ENCODE peak calls at places on chromosome 17, in eight cellular contexts. R, Z, B, X, O, H, N and G are unnamed samples.
A peak's percentile ranks its signal among the peaks of the same experiment; 100 is the strongest.

GRCh38 chr17:16171613-16172012 is 43.7 kb downstream of the NCOR1 start:
- DNase-seq in R (no peak), Z (no peak), B (no peak), X (no peak), O (peak; percentile 48), H (no peak), N (no peak), G (no peak)

GRCh38 chr17:33401253-33401652 is 108.2 kb upstream of the ASIC2 start:
- DNase-seq in R (no peak), Z (no peak), B (no peak), X (no peak), O (no peak), H (no peak), N (no peak), G (no peak)

GRCh38 chr17:31702040-31702439 is 157.0 kb downstream of the COPRS start:
- DNase-seq in R (no peak), Z (no peak), B (no peak), X (no peak), O (no peak), H (no peak), N (no peak), G (no peak)

GRCh38 chr17:57697891-57698708 is 47.0 kb downstream of the CCDC182 start:
- DNase-seq in R (peak; percentile 63), Z (no peak), B (no peak), X (peak; percentile 37), O (peak; percentile 59), H (no peak), N (no peak), G (no peak)

GRCh38 chr17:73261952-73262675 is 434 bp upstream of the CPSF4L start:
- DNase-seq in R (peak; percentile 86), Z (peak; percentile 91), B (no peak), X (peak; percentile 63), O (peak; percentile 93), H (no peak), N (no peak), G (no peak)

GRCh38 chr17:5841862-5842261 is 228.3 kb upstream of the WSCD1 start:
- DNase-seq in R (no peak), Z (no peak), B (no peak), X (no peak), O (no peak), H (no peak), N (no peak), G (no peak)

GRCh38 chr17:64358261-64358788 is 32.3 kb downstream of the PECAM1 start:
- DNase-seq in R (no peak), Z (no peak), B (no peak), X (no peak), O (no peak), H (no peak), N (no peak), G (no peak)

GRCh38 chr17:57468932-57469775 is 212.8 kb downstream of the MSI2 start:
- DNase-seq in R (no peak), Z (no peak), B (no peak), X (no peak), O (peak; percentile 66), H (no peak), N (no peak), G (no peak)

GRCh38 chr17:77164483-77165030 is 23.8 kb downstream of the SEC14L1 start:
- DNase-seq in R (peak; percentile 64), Z (peak; percentile 83), B (no peak), X (no peak), O (peak; percentile 43), H (no peak), N (no peak), G (no peak)

GRCh38 chr17:29225388-29225787 is 21.3 kb upstream of the CRYBA1 start:
- DNase-seq in R (no peak), Z (no peak), B (no peak), X (no peak), O (no peak), H (no peak), N (no peak), G (no peak)

GRCh38 chr17:45976755-45977505 is 22.1 kb upstream of the STH start:
- DNase-seq in R (no peak), Z (no peak), B (no peak), X (no peak), O (no peak), H (no peak), N (no peak), G (no peak)

GRCh38 chr17:79695293-79696158 is 35.2 kb upstream of the ENPP7 start:
- DNase-seq in R (no peak), Z (peak; percentile 60), B (no peak), X (no peak), O (no peak), H (no peak), N (no peak), G (no peak)

GRCh38 chr17:14048169-14048568 is 21.1 kb upstream of the COX10 start:
- DNase-seq in R (peak; percentile 20), Z (no peak), B (no peak), X (no peak), O (no peak), H (no peak), N (no peak), G (no peak)

GRCh38 chr17:79531191-79531590 is 79.7 kb downstream of the RBFOX3 start:
- DNase-seq in R (no peak), Z (no peak), B (no peak), X (no peak), O (no peak), H (no peak), N (no peak), G (no peak)

GRCh38 chr17:34269969-34270368 is at the start of gene CCL7:
- DNase-seq in R (no peak), Z (no peak), B (no peak), X (no peak), O (no peak), H (no peak), N (no peak), G (no peak)

GRCh38 chr17:37368577-37368976 is 7.2 kb upstream of the C17orf78 start:
- DNase-seq in R (no peak), Z (no peak), B (no peak), X (no peak), O (no peak), H (no peak), N (no peak), G (no peak)

GRCh38 chr17:41618341-41619161 is 5.8 kb downstream of the KRT17 start:
- DNase-seq in R (no peak), Z (no peak), B (no peak), X (no peak), O (no peak), H (no peak), N (no peak), G (no peak)

GRCh38 chr17:57075193-57075592 is 9.9 kb upstream of the AKAP1 start:
- DNase-seq in R (no peak), Z (no peak), B (no peak), X (no peak), O (no peak), H (no peak), N (no peak), G (no peak)

DNA sequence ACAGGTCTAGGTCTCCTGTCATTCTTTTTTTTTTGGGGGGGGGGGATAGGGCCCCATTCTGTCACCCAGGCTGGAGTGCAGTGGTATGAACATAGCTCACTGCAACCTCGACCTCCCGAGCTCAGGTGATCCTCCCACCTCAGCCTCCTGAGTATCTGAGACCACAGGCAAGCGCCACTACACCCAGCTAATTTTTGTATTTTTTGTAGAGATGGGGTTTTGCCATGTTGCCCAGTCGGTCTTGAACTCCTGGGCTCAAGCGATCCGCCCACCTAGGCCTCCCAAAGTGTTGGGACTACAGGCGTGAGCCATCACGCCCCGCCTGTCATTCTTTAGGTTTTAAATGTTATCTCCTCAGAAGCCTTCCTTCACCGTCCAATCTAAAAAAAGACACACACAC is 762 bp downstream of the MRPL27 start:
- DNase-seq in R (no peak), Z (no peak), B (no peak), X (no peak), O (no peak), H (no peak), N (no peak), G (no peak)
- H3K36me3 ChIP-seq in R (peaks cover 55% of the 10 kb centered on the region), Z (no peaks in the 10 kb centered on the region), B (no peaks in the 10 kb centered on the region), X (peaks cover 29% of the 10 kb centered on the region), O (peaks cover 26% of the 10 kb centered on the region), H (peaks cover 39% of the 10 kb centered on the region), N (peaks cover 23% of the 10 kb centered on the region), G (peaks cover 3% of the 10 kb centered on the region)

GRCh38 chr17:60902399-60902798 is 224.7 kb downstream of the BCAS3 start:
- DNase-seq in R (no peak), Z (no peak), B (no peak), X (no peak), O (no peak), H (no peak), N (no peak), G (no peak)

GRCh38 chr17:60904582-60904981 is 226.9 kb downstream of the BCAS3 start:
- DNase-seq in R (no peak), Z (no peak), B (no peak), X (no peak), O (no peak), H (no peak), N (no peak), G (no peak)

GRCh38 chr17:60909405-60909804 is 231.8 kb downstream of the BCAS3 start:
- DNase-seq in R (no peak), Z (no peak), B (no peak), X (no peak), O (no peak), H (no peak), N (no peak), G (no peak)

GRCh38 chr17:60908324-60908723 is 230.7 kb downstream of the BCAS3 start:
- DNase-seq in R (no peak), Z (no peak), B (no peak), X (no peak), O (no peak), H (no peak), N (no peak), G (no peak)

GRCh38 chr17:60905709-60906108 is 228.1 kb downstream of the BCAS3 start:
- DNase-seq in R (no peak), Z (no peak), B (no peak), X (no peak), O (no peak), H (no peak), N (no peak), G (no peak)
- H3K36me3 ChIP-seq in R (no peaks in the 10 kb centered on the region), Z (no peaks in the 10 kb centered on the region), B (no peaks in the 10 kb centered on the region), X (no peaks in the 10 kb centered on the region), O (no peaks in the 10 kb centered on the region), H (no peaks in the 10 kb centered on the region), N (no peaks in the 10 kb centered on the region), G (no peaks in the 10 kb centered on the region)

DNA sequence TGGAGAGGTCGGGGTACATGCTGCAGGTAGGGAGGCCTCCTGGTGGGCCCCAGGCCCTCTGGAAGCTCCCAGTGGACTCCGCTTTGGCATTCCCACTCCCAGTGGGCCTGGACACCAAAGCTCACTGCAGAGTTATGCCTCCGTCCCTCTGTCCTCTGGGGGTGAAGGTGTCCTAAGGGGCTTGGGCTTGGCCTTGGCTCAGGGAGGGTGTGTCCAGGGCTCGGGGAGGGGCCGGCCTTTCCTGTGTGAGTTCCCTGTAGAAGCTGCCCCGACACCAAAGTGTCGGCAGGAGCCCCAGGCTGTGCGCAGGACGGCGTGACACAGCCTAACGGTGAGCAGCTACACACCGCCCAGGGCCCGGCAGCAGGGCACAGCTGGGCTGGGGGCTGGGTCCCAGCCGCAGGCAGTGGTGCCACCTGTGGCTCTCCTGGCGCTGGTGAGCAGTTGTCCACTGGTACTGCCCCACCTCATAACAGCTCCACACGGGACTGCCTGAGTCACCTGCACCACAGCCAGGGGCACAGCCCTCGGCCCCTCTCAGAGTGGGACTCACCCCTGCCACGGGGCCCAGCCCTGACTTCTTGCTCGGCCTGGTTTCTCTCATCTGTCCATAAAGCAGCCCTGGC is 6.1 kb downstream of the TEPSIN start:
- DNase-seq in R (no peak), Z (no peak), B (no peak), X (no peak), O (no peak), H (no peak), N (no peak), G (no peak)
- H3K36me3 ChIP-seq in R (peaks cover 7% of the 10 kb centered on the region), Z (no peaks in the 10 kb centered on the region), B (no peaks in the 10 kb centered on the region), X (peaks cover 6% of the 10 kb centered on the region), O (peaks cover 25% of the 10 kb centered on the region), H (peaks cover 50% of the 10 kb centered on the region), N (peaks cover 16% of the 10 kb centered on the region), G (no peaks in the 10 kb centered on the region)

GRCh38 chr17:38916771-38917170 is 8.6 kb upstream of the LASP1NB start:
- DNase-seq in R (no peak), Z (peak; percentile 8), B (no peak), X (no peak), O (no peak), H (no peak), N (no peak), G (no peak)
- H3K36me3 ChIP-seq in R (peaks cover 18% of the 10 kb centered on the region), Z (no peaks in the 10 kb centered on the region), B (no peaks in the 10 kb centered on the region), X (peaks cover 25% of the 10 kb centered on the region), O (peaks cover 36% of the 10 kb centered on the region), H (peaks cover 57% of the 10 kb centered on the region), N (peaks cover 37% of the 10 kb centered on the region), G (peaks cover 4% of the 10 kb centered on the region)